ENCODE peak calls at places on chromosomes 5 and 9, in five cellular contexts. One of them, this sample, is unnamed.

GRCh38 chr9:92397853-92398252 is 6.5 kb downstream of the OGN start:
- DNase-seq in HTR-8/SVneo: no peak
- DNase-seq in WERI-Rb-1: no peak
- DNase-seq in adrenal gland: no peak
- DNase-seq in HEK293T: no peak
- DNase-seq in this sample: no peak

GRCh38 chr5:72555871-72556270 is 48.7 kb upstream of the ZNF366 start:
- DNase-seq in HTR-8/SVneo: no peak
- DNase-seq in WERI-Rb-1: peak
- DNase-seq in adrenal gland: no peak
- DNase-seq in HEK293T: no peak
- DNase-seq in this sample: peak

GRCh38 chr5:172534229-172535169 is 80.2 kb upstream of the SH3PXD2B start:
- DNase-seq in HTR-8/SVneo: no peak
- DNase-seq in WERI-Rb-1: no peak
- DNase-seq in adrenal gland: peak
- DNase-seq in HEK293T: no peak
- DNase-seq in this sample: peak

GRCh38 chr9:135515083-135515511 is 6.1 kb upstream of the LCN1 start:
- DNase-seq in HTR-8/SVneo: no peak
- DNase-seq in WERI-Rb-1: no peak
- DNase-seq in adrenal gland: no peak
- DNase-seq in HEK293T: no peak
- DNase-seq in this sample: no peak

GRCh38 chr5:163916376-163916775 is 411.0 kb downstream of the MAT2B start:
- DNase-seq in HTR-8/SVneo: no peak
- DNase-seq in WERI-Rb-1: no peak
- DNase-seq in adrenal gland: peak
- DNase-seq in HEK293T: no peak
- DNase-seq in this sample: peak

GRCh38 chr9:25678147-25678666 is at the start of gene TUSC1:
- DNase-seq in HTR-8/SVneo: peak
- DNase-seq in WERI-Rb-1: peak
- DNase-seq in adrenal gland: peak
- DNase-seq in HEK293T: peak
- DNase-seq in this sample: peak

GRCh38 chr9:71830929-71831328 is 62.6 kb upstream of the CEMIP2 start:
- DNase-seq in HTR-8/SVneo: no peak
- DNase-seq in WERI-Rb-1: no peak
- DNase-seq in adrenal gland: no peak
- DNase-seq in HEK293T: no peak
- DNase-seq in this sample: no peak

GRCh38 chr5:27821681-27822080 is 783.3 kb upstream of the CDH9 start:
- DNase-seq in HTR-8/SVneo: peak
- DNase-seq in WERI-Rb-1: no peak
- DNase-seq in adrenal gland: no peak
- DNase-seq in HEK293T: no peak
- DNase-seq in this sample: no peak

GRCh38 chr9:106653111-106653697 is 209.8 kb upstream of the ZNF462 start:
- DNase-seq in HTR-8/SVneo: no peak
- DNase-seq in WERI-Rb-1: no peak
- DNase-seq in adrenal gland: no peak
- DNase-seq in HEK293T: no peak
- DNase-seq in this sample: no peak

GRCh38 chr5:79146352-79146751 is 34.7 kb downstream of the BHMT start:
- DNase-seq in HTR-8/SVneo: no peak
- DNase-seq in WERI-Rb-1: no peak
- DNase-seq in adrenal gland: no peak
- DNase-seq in HEK293T: no peak
- DNase-seq in this sample: no peak

GRCh38 chr5:176334031-176334770 is 27.4 kb downstream of the KIAA1191 start:
- DNase-seq in HTR-8/SVneo: no peak
- DNase-seq in WERI-Rb-1: no peak
- DNase-seq in adrenal gland: no peak
- DNase-seq in HEK293T: no peak
- DNase-seq in this sample: no peak

GRCh38 chr5:579211-579610 is 32.9 kb upstream of the CEP72 start:
- DNase-seq in HTR-8/SVneo: no peak
- DNase-seq in WERI-Rb-1: no peak
- DNase-seq in adrenal gland: no peak
- DNase-seq in HEK293T: no peak
- DNase-seq in this sample: no peak

GRCh38 chr5:37900692-37901091 is 60.9 kb upstream of the GDNF start:
- DNase-seq in HTR-8/SVneo: peak
- DNase-seq in WERI-Rb-1: peak
- DNase-seq in adrenal gland: peak
- DNase-seq in HEK293T: peak
- DNase-seq in this sample: peak

GRCh38 chr9:69223605-69224004 is 49.5 kb downstream of the TJP2 start:
- DNase-seq in HTR-8/SVneo: peak
- DNase-seq in WERI-Rb-1: peak
- DNase-seq in adrenal gland: peak
- DNase-seq in HEK293T: peak
- DNase-seq in this sample: peak

GRCh38 chr9:98550206-98550820 is 158.4 kb downstream of the GABBR2 start:
- DNase-seq in HTR-8/SVneo: no peak
- DNase-seq in WERI-Rb-1: no peak
- DNase-seq in adrenal gland: no peak
- DNase-seq in HEK293T: no peak
- DNase-seq in this sample: no peak

GRCh38 chr9:108182950-108183381 is 672.8 kb downstream of the ACTL7B start:
- DNase-seq in HTR-8/SVneo: no peak
- DNase-seq in WERI-Rb-1: no peak
- DNase-seq in adrenal gland: no peak
- DNase-seq in HEK293T: no peak
- DNase-seq in this sample: peak

GRCh38 chr5:168433982-168434381 is 52.3 kb upstream of the RARS1 start:
- DNase-seq in HTR-8/SVneo: no peak
- DNase-seq in WERI-Rb-1: no peak
- DNase-seq in adrenal gland: no peak
- DNase-seq in HEK293T: no peak
- DNase-seq in this sample: no peak

GRCh38 chr9:124005372-124005771 is 6.2 kb upstream of the LHX2 start:
- DNase-seq in HTR-8/SVneo: no peak
- DNase-seq in WERI-Rb-1: no peak
- DNase-seq in adrenal gland: no peak
- DNase-seq in HEK293T: no peak
- DNase-seq in this sample: no peak

GRCh38 chr9:35705372-35705771 is 15.6 kb upstream of the TPM2 start:
- DNase-seq in HTR-8/SVneo: no peak
- DNase-seq in WERI-Rb-1: no peak
- DNase-seq in adrenal gland: no peak
- DNase-seq in HEK293T: no peak
- DNase-seq in this sample: no peak

GRCh38 chr5:97854871-97855762 is 672.1 kb upstream of the RIOK2 start:
- DNase-seq in HTR-8/SVneo: peak
- DNase-seq in WERI-Rb-1: no peak
- DNase-seq in adrenal gland: no peak
- DNase-seq in HEK293T: no peak
- DNase-seq in this sample: no peak

GRCh38 chr5:107275333-107275732 is 395.4 kb downstream of the EFNA5 start:
- DNase-seq in HTR-8/SVneo: no peak
- DNase-seq in WERI-Rb-1: no peak
- DNase-seq in adrenal gland: no peak
- DNase-seq in HEK293T: no peak
- DNase-seq in this sample: peak

GRCh38 chr9:127858041-127858512 is 3.6 kb upstream of the ENG start:
- DNase-seq in HTR-8/SVneo: no peak
- DNase-seq in WERI-Rb-1: peak
- DNase-seq in adrenal gland: no peak
- DNase-seq in HEK293T: no peak
- DNase-seq in this sample: peak

GRCh38 chr5:120507826-120508463 is 43.8 kb downstream of the PRR16 start:
- DNase-seq in HTR-8/SVneo: no peak
- DNase-seq in WERI-Rb-1: no peak
- DNase-seq in adrenal gland: no peak
- DNase-seq in HEK293T: no peak
- DNase-seq in this sample: no peak

GRCh38 chr5:93886917-93887361 is 145.5 kb upstream of the POU5F2 start:
- DNase-seq in HTR-8/SVneo: no peak
- DNase-seq in WERI-Rb-1: no peak
- DNase-seq in adrenal gland: peak
- DNase-seq in HEK293T: no peak
- DNase-seq in this sample: peak

GRCh38 chr5:6218116-6218515 is 160.2 kb downstream of the MED10 start:
- DNase-seq in HTR-8/SVneo: no peak
- DNase-seq in WERI-Rb-1: no peak
- DNase-seq in adrenal gland: no peak
- DNase-seq in HEK293T: no peak
- DNase-seq in this sample: no peak

GRCh38 chr9:127788337-127789011 is 2.6 kb downstream of the CDK9 start:
- DNase-seq in HTR-8/SVneo: no peak
- DNase-seq in WERI-Rb-1: no peak
- DNase-seq in adrenal gland: peak
- DNase-seq in HEK293T: no peak
- DNase-seq in this sample: no peak

GRCh38 chr5:62258654-62259053 is 47.4 kb upstream of the KIF2A start:
- DNase-seq in HTR-8/SVneo: no peak
- DNase-seq in WERI-Rb-1: no peak
- DNase-seq in adrenal gland: no peak
- DNase-seq in HEK293T: no peak
- DNase-seq in this sample: no peak

GRCh38 chr5:44002381-44002901 is 386.8 kb downstream of the FGF10 start:
- DNase-seq in HTR-8/SVneo: no peak
- DNase-seq in WERI-Rb-1: no peak
- DNase-seq in adrenal gland: peak
- DNase-seq in HEK293T: no peak
- DNase-seq in this sample: no peak

GRCh38 chr5:44365351-44365750 is 23.9 kb downstream of the FGF10 start:
- DNase-seq in HTR-8/SVneo: no peak
- DNase-seq in WERI-Rb-1: no peak
- DNase-seq in adrenal gland: no peak
- DNase-seq in HEK293T: no peak
- DNase-seq in this sample: no peak

GRCh38 chr5:169584998-169585451 is 1.5 kb downstream of the SPDL1 start:
- DNase-seq in HTR-8/SVneo: no peak
- DNase-seq in WERI-Rb-1: no peak
- DNase-seq in adrenal gland: no peak
- DNase-seq in HEK293T: no peak
- DNase-seq in this sample: peak

GRCh38 chr5:175337680-175338079 is 106.3 kb downstream of the DRD1 start:
- DNase-seq in HTR-8/SVneo: no peak
- DNase-seq in WERI-Rb-1: no peak
- DNase-seq in adrenal gland: no peak
- DNase-seq in HEK293T: no peak
- DNase-seq in this sample: no peak

GRCh38 chr9:116151966-116152381 is 1.6 kb upstream of the PAPPA start:
- DNase-seq in HTR-8/SVneo: peak
- DNase-seq in WERI-Rb-1: no peak
- DNase-seq in adrenal gland: no peak
- DNase-seq in HEK293T: no peak
- DNase-seq in this sample: peak

GRCh38 chr9:136944094-136944518 is 432 bp downstream of the FBXW5 start:
- DNase-seq in HTR-8/SVneo: peak
- DNase-seq in WERI-Rb-1: no peak
- DNase-seq in adrenal gland: peak
- DNase-seq in HEK293T: peak
- DNase-seq in this sample: peak

GRCh38 chr5:173451031-173451430 is 122.8 kb upstream of the STC2 start:
- DNase-seq in HTR-8/SVneo: no peak
- DNase-seq in WERI-Rb-1: peak
- DNase-seq in adrenal gland: no peak
- DNase-seq in HEK293T: peak
- DNase-seq in this sample: peak

GRCh38 chr9:137688725-137689124 is 69.9 kb downstream of the EHMT1 start:
- DNase-seq in HTR-8/SVneo: no peak
- DNase-seq in WERI-Rb-1: no peak
- DNase-seq in adrenal gland: no peak
- DNase-seq in HEK293T: no peak
- DNase-seq in this sample: peak

GRCh38 chr9:93326056-93326455 is 125.4 kb upstream of the FAM120A start:
- DNase-seq in HTR-8/SVneo: no peak
- DNase-seq in WERI-Rb-1: no peak
- DNase-seq in adrenal gland: no peak
- DNase-seq in HEK293T: no peak
- DNase-seq in this sample: no peak

GRCh38 chr5:932628-933250 is 40.1 kb downstream of the TRIP13 start:
- DNase-seq in HTR-8/SVneo: no peak
- DNase-seq in WERI-Rb-1: no peak
- DNase-seq in adrenal gland: no peak
- DNase-seq in HEK293T: no peak
- DNase-seq in this sample: peak